ENCODE peak calls at places on chromosomes 4 and X, in six cellular contexts. Q, N, P, Y, B and E are unnamed samples.

GRCh38 chrX:134646671-134647070 is 11.6 kb downstream of the PLAC1 start:
- DNase-seq in N (no peak), B (no peak), P (no peak), Q (no peak), Y (no peak), E (no peak)

GRCh38 chr4:163395055-163395454 is 51.4 kb downstream of the NPY5R start:
- DNase-seq in Y (no peak), Q (peak; percentile 55), P (no peak), N (no peak), B (no peak), E (no peak)

GRCh38 chr4:40622913-40623312 is 6.8 kb downstream of the RBM47 start:
- DNase-seq in P (no peak), Y (no peak), Q (peak; percentile 28), N (peak; percentile 45), B (peak; percentile 71), E (no peak)

GRCh38 chr4:74640111-74640903 is 154.0 kb downstream of the BTC start:
- DNase-seq in P (no peak), B (no peak), Y (no peak), Q (peak; percentile 91), N (no peak), E (no peak)

GRCh38 chrX:31329298-31329697 is 257.5 kb upstream of the FTHL17 start:
- DNase-seq in B (no peak), Q (no peak), Y (no peak), P (no peak), N (no peak), E (no peak)

GRCh38 chrX:128052303-128052702 is at the start of gene ACTRT1:
- DNase-seq in Q (no peak), P (no peak), B (no peak), Y (no peak), N (no peak), E (no peak)

GRCh38 chr4:123452585-123452984 is 56.0 kb downstream of the SPRY1 start:
- DNase-seq in B (peak; percentile 33), Q (peak; percentile 87), N (no peak), Y (peak; percentile 83), P (no peak), E (peak; percentile 68)

GRCh38 chr4:112029642-112030235 is 115.5 kb upstream of the FAM241A start:
- DNase-seq in Q (no peak), B (no peak), N (no peak), Y (no peak), P (no peak), E (no peak)

GRCh38 chr4:81166431-81166830 is 48.6 kb downstream of the PRKG2 start:
- DNase-seq in P (no peak), B (no peak), Y (no peak), Q (peak; percentile 58), N (no peak), E (no peak)

GRCh38 chr4:110610940-110611785 is 11.7 kb downstream of the PITX2 start:
- DNase-seq in Q (no peak), N (no peak), P (no peak), Y (no peak), B (no peak), E (no peak)

GRCh38 chr4:32031026-32031425 is 1310.9 kb downstream of the PCDH7 start:
- DNase-seq in P (no peak), N (no peak), Y (no peak), B (no peak), Q (no peak), E (no peak)

GRCh38 chr4:6154875-6155274 is 45.5 kb downstream of the JAKMIP1 start:
- DNase-seq in B (no peak), Q (no peak), N (no peak), P (no peak), Y (no peak), E (no peak)

GRCh38 chr4:186920486-186920885 is 196.8 kb upstream of the FAT1 start:
- DNase-seq in Y (no peak), P (no peak), Q (peak; percentile 68), B (no peak), N (no peak), E (no peak)

GRCh38 chr4:186915816-186916215 is 192.2 kb upstream of the FAT1 start:
- DNase-seq in Y (no peak), P (no peak), N (no peak), Q (peak; percentile 86), B (no peak), E (no peak)

GRCh38 chr4:186918466-186918865 is 194.8 kb upstream of the FAT1 start:
- DNase-seq in Q (no peak), P (no peak), B (no peak), N (no peak), Y (no peak), E (no peak)

GRCh38 chr4:186924723-186925122 is 201.1 kb upstream of the FAT1 start:
- DNase-seq in B (no peak), N (no peak), P (no peak), Y (no peak), Q (peak; percentile 31), E (no peak)

DNA sequence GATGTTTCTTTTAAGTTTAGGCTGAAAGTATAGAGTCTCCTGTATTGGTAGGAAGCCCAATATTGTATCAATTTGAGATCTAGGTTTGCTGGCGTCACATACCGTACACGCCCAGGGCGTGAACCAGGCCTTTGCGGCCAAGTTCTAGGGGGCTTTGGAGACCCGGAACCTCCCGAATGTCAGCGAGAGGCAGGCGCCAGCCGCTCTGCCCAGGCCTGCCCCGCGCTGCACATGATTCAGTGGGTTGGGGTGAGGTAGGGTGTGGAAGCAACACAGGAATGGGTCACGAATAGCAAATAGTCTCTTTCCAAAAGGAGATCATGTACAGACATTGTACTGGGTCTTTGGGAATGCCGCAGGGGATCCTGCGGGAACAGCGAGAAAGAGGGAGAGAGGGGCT is 195.7 kb upstream of the FAT1 start:
- DNase-seq in Y (no peak), B (no peak), N (no peak), Q (no peak), P (no peak), E (no peak)
- H3K27ac ChIP-seq in Y (no peak overlapping the region), B (no peak overlapping the region), N (no peak overlapping the region), Q (peak overlapping the region; percentile 66), P (no peak overlapping the region), E (no peak overlapping the region)

GRCh38 chr4:7808181-7808580 is 131.5 kb downstream of the AFAP1 start:
- DNase-seq in P (no peak), Y (no peak), N (no peak), B (no peak), Q (no peak), E (no peak)
- H3K27ac ChIP-seq in P (no peak overlapping the region), Y (peak overlapping the region; percentile 85), N (no peak overlapping the region), B (no peak overlapping the region), Q (no peak overlapping the region), E (no peak overlapping the region)

GRCh38 chr4:173520921-173521473 is 9.0 kb downstream of the HAND2 start:
- DNase-seq in P (no peak), N (no peak), Q (no peak), B (no peak), Y (no peak), E (no peak)
- H3K27ac ChIP-seq in P (no peak overlapping the region), N (no peak overlapping the region), Q (no peak overlapping the region), B (no peak overlapping the region), Y (no peak overlapping the region), E (no peak overlapping the region)

GRCh38 chrX:57951666-57952319 is 41.5 kb upstream of the ZXDA start:
- DNase-seq in B (no peak), N (no peak), Y (peak; percentile 29), Q (no peak), P (no peak), E (no peak)

DNA sequence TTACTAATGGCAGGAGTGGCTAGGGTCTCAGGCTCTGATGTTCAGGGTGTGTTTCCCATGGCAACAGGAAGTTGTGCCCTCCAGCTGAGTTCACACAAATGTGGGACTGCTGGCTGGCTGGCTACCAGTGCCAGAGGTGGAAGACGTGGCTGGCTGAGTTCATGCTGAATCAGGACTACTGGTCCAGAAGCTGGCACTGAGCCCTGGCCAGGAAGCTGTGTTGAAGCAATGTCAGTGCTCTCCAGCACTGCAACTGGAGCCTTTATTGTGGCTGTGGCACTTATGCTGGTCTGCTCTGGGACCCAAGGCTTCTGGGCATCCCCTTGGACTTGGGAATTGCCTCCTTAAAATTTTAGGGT is 42.0 kb upstream of the ZXDA start:
- DNase-seq in N (no peak), Q (no peak), P (no peak), Y (peak; percentile 22), B (no peak), E (no peak)
- H3K27ac ChIP-seq in N (no peak overlapping the region), Q (no peak overlapping the region), P (no peak overlapping the region), Y (peak overlapping the region; percentile 27), B (no peak overlapping the region), E (no peak overlapping the region)

GRCh38 chr4:16684083-16684482 is 214.4 kb downstream of the LDB2 start:
- DNase-seq in N (no peak), B (no peak), Y (no peak), Q (peak; percentile 68), P (no peak), E (no peak)
- H3K27ac ChIP-seq in N (no peak overlapping the region), B (no peak overlapping the region), Y (peak overlapping the region; percentile 20), Q (peak overlapping the region; percentile 76), P (no peak overlapping the region), E (no peak overlapping the region)

DNA sequence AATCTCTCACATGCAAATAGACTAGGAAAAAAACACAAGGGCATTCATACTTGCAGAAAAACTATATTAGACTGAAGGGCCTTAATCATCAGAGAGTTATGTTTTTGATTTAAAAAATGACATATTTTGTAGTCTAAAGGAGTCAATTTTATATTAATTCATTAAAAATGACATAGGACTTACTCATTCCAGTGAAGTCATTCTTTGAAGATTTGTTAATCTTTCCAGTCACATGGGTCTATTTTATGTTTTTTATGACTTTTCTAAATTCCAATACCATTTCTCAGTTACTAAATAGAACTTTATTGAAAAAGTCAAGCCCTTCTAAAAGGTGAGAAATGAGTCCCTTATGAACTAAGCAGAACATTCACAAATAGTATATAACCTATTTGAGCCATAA is 743.8 kb upstream of the INTU start:
- DNase-seq in Y (no peak), B (no peak), N (no peak), Q (peak; percentile 73), P (no peak), E (no peak)
- H3K27ac ChIP-seq in Y (no peak overlapping the region), B (no peak overlapping the region), N (no peak overlapping the region), Q (no peak overlapping the region), P (no peak overlapping the region), E (no peak overlapping the region)

GRCh38 chrX:72121381-72121780 is 10.3 kb downstream of the RTL5 start:
- DNase-seq in P (peak; percentile 36), B (no peak), N (no peak), Q (peak; percentile 86), Y (peak; percentile 41), E (peak; percentile 70)
- H3K27ac ChIP-seq in P (peak overlapping the region; percentile 46), B (no peak overlapping the region), N (no peak overlapping the region), Q (peak overlapping the region; percentile 72), Y (peak overlapping the region; percentile 7), E (peak overlapping the region; percentile 56)

GRCh38 chr4:99438578-99438875 is 3.4 kb upstream of the ADH7 start:
- DNase-seq in Q (no peak), B (no peak), P (no peak), N (no peak), Y (no peak), E (no peak)
- H3K27ac ChIP-seq in Q (no peak overlapping the region), B (peak overlapping the region; percentile 47), P (no peak overlapping the region), N (no peak overlapping the region), Y (no peak overlapping the region), E (no peak overlapping the region)

GRCh38 chr4:165115301-165115700 is 2.6 kb upstream of the TMEM192 start:
- DNase-seq in N (no peak), Q (no peak), B (no peak), Y (no peak), P (no peak), E (no peak)

GRCh38 chr4:165106518-165106917 is 6.1 kb downstream of the TMEM192 start:
- DNase-seq in B (no peak), P (no peak), Q (no peak), Y (no peak), N (no peak), E (no peak)

GRCh38 chr4:165112258-165113156 is at the start of gene TMEM192:
- DNase-seq in Q (peak; percentile 89), N (peak; percentile 95), Y (peak; percentile 96), P (peak; percentile 86), B (peak; percentile 95), E (peak; percentile 96)

GRCh38 chr4:165111906-165112257 is 778 bp downstream of the TMEM192 start:
- DNase-seq in N (no peak), P (no peak), Y (no peak), B (no peak), Q (no peak), E (no peak)
- H3K27ac ChIP-seq in N (peak overlapping the region; percentile 65), P (peak overlapping the region; percentile 50), Y (peak overlapping the region; percentile 92), B (peak overlapping the region; percentile 93), Q (peak overlapping the region; percentile 46), E (peak overlapping the region; percentile 84)